ENCODE peak calls at places on chromosomes 11 and 22, in ten cellular contexts. A is aorta; T is left lung; K is CD4-positive, CD25-positive, alpha-beta regulatory T cell; W is lung; Q is upper lobe of left lung; B is pancreas; F is right lobe of liver; U is psoas muscle; N is HCT116. X is an unnamed sample.

GRCh38 chr22:36163497-36163896 is 2.9 kb upstream of the APOL3 start:
- ATAC-seq in A (no peak), T (no peak), K (no peak), W (no peak), Q (no peak), B (no peak), F (no peak), U (no peak), N (no peak), X (no peak)

GRCh38 chr11:74069146-74070046 is 60.5 kb upstream of the UCP3 start:
- ATAC-seq in A (no peak), T (peak), K (no peak), W (no peak), Q (no peak), B (peak), F (no peak), U (peak), N (no peak), X (no peak)

GRCh38 chr22:27084130-27084529 is 426.7 kb downstream of the MIAT start:
- ATAC-seq in A (no peak), T (no peak), K (no peak), W (no peak), Q (no peak), B (no peak), F (no peak), U (no peak), N (no peak), X (peak)

GRCh38 chr11:62391642-62392425 is 27.0 kb upstream of the SCGB1A1 start:
- ATAC-seq in A (no peak), T (no peak), K (no peak), W (no peak), Q (no peak), B (no peak), F (no peak), U (no peak), N (no peak), X (no peak)

GRCh38 chr11:74650498-74650897 is 58.1 kb downstream of the POLD3 start:
- ATAC-seq in A (no peak), T (peak), K (no peak), W (no peak), Q (peak), B (peak), F (no peak), U (peak), N (no peak), X (peak)

GRCh38 chr22:30266445-30267381 is at the start of gene OSM:
- ATAC-seq in A (peak), T (peak), K (peak), W (peak), Q (peak), B (peak), F (peak), U (no peak), N (no peak), X (no peak)

GRCh38 chr11:68828957-68829356 is 12.8 kb downstream of the CPT1A start:
- ATAC-seq in A (no peak), T (no peak), K (no peak), W (no peak), Q (no peak), B (no peak), F (no peak), U (no peak), N (no peak), X (no peak)

GRCh38 chr22:39234867-39235687 is 9.7 kb downstream of the PDGFB start:
- ATAC-seq in A (peak), T (peak), K (no peak), W (no peak), Q (no peak), B (peak), F (peak), U (peak), N (peak), X (peak)

GRCh38 chr22:18077639-18078328 is at the start of gene PEX26:
- ATAC-seq in A (peak), T (peak), K (peak), W (peak), Q (peak), B (peak), F (peak), U (peak), N (peak), X (peak)

GRCh38 chr22:19971276-19972124 is 29.9 kb upstream of the TXNRD2 start:
- ATAC-seq in A (no peak), T (peak), K (peak), W (no peak), Q (no peak), B (peak), F (peak), U (no peak), N (no peak), X (no peak)

GRCh38 chr11:23134627-23135026 is 274.4 kb upstream of the CCDC179 start:
- ATAC-seq in A (peak), T (no peak), K (no peak), W (no peak), Q (no peak), B (no peak), F (no peak), U (no peak), N (no peak), X (no peak)

GRCh38 chr22:24437820-24438328 is 10.5 kb downstream of the ADORA2A start:
- ATAC-seq in A (no peak), T (no peak), K (no peak), W (no peak), Q (no peak), B (no peak), F (no peak), U (no peak), N (peak), X (no peak)

GRCh38 chr22:43743131-43743530 is 69.0 kb downstream of the EFCAB6 start:
- ATAC-seq in A (no peak), T (no peak), K (no peak), W (no peak), Q (no peak), B (no peak), F (no peak), U (no peak), N (peak), X (no peak)

GRCh38 chr11:67269401-67270255 is 3.4 kb downstream of the GRK2 start:
- ATAC-seq in A (no peak), T (no peak), K (no peak), W (no peak), Q (no peak), B (no peak), F (no peak), U (no peak), N (no peak), X (no peak)

GRCh38 chr11:78786746-78787145 is 212.1 kb upstream of the NARS2 start:
- ATAC-seq in A (no peak), T (no peak), K (no peak), W (no peak), Q (no peak), B (no peak), F (no peak), U (no peak), N (no peak), X (no peak)

GRCh38 chr11:7451520-7451919 is 33.8 kb upstream of the OLFML1 start:
- ATAC-seq in A (no peak), T (no peak), K (no peak), W (no peak), Q (no peak), B (no peak), F (no peak), U (no peak), N (no peak), X (no peak)

GRCh38 chr22:21000215-21000986 is 1.5 kb downstream of the THAP7 start:
- ATAC-seq in A (no peak), T (no peak), K (no peak), W (no peak), Q (no peak), B (no peak), F (no peak), U (no peak), N (no peak), X (no peak)

GRCh38 chr11:2190670-2191471 is 19.3 kb upstream of the TH start:
- ATAC-seq in A (no peak), T (peak), K (no peak), W (no peak), Q (peak), B (no peak), F (peak), U (no peak), N (no peak), X (no peak)

GRCh38 chr22:21766933-21767462 is 31.4 kb upstream of the YPEL1 start:
- ATAC-seq in A (no peak), T (peak), K (peak), W (no peak), Q (peak), B (peak), F (peak), U (no peak), N (no peak), X (no peak)

GRCh38 chr22:24703101-24703500 is 71.4 kb downstream of the PIWIL3 start:
- ATAC-seq in A (no peak), T (peak), K (no peak), W (no peak), Q (no peak), B (peak), F (peak), U (no peak), N (no peak), X (no peak)

GRCh38 chr22:25546751-25547150 is 17.7 kb upstream of the GRK3 start:
- ATAC-seq in A (no peak), T (peak), K (no peak), W (no peak), Q (peak), B (no peak), F (peak), U (no peak), N (peak), X (no peak)

GRCh38 chr11:68896171-68896959 is 7.3 kb downstream of the MRPL21 start:
- ATAC-seq in A (no peak), T (no peak), K (no peak), W (no peak), Q (no peak), B (no peak), F (no peak), U (no peak), N (no peak), X (no peak)

GRCh38 chr11:64305075-64305690 is at the start of gene ESRRA:
- ATAC-seq in A (peak), T (peak), K (peak), W (peak), Q (peak), B (peak), F (peak), U (peak), N (peak), X (peak)

GRCh38 chr11:112533682-112534081 is 273.0 kb upstream of the PLET1 start:
- ATAC-seq in A (no peak), T (peak), K (no peak), W (no peak), Q (no peak), B (no peak), F (no peak), U (no peak), N (no peak), X (no peak)

GRCh38 chr11:43298397-43298796 is 13.4 kb upstream of the API5 start:
- ATAC-seq in A (no peak), T (no peak), K (no peak), W (no peak), Q (no peak), B (no peak), F (no peak), U (no peak), N (no peak), X (no peak)

DNA sequence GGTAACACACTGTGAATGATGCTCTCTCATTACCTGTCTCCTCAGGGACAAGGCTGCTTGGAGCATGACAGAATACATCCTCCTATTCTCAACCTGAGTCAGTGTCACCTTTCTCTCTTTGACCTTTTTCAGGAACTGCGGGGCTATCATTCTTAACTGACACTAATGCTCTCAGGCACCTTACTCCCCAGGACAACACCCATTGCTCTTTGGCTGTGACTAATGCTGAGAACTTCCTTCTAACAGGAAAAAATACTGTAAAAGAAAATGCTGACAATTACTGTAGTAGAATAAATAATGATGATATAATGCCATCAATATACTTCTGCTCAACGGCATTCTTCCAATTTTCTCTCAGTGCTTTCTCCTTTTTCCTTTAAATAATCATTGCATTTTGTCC is 2082.7 kb upstream of the RAG2 start:
- ATAC-seq in A (no peak), T (no peak), K (no peak), W (no peak), Q (no peak), B (no peak), F (no peak), U (no peak), N (no peak), X (no peak)
- H3K27ac ChIP-seq in A (no peak), T (no peak), K (no peak), W (no peak), Q (no peak), B (no peak), F (no peak), U (no peak), N (no peak), X (no peak)

DNA sequence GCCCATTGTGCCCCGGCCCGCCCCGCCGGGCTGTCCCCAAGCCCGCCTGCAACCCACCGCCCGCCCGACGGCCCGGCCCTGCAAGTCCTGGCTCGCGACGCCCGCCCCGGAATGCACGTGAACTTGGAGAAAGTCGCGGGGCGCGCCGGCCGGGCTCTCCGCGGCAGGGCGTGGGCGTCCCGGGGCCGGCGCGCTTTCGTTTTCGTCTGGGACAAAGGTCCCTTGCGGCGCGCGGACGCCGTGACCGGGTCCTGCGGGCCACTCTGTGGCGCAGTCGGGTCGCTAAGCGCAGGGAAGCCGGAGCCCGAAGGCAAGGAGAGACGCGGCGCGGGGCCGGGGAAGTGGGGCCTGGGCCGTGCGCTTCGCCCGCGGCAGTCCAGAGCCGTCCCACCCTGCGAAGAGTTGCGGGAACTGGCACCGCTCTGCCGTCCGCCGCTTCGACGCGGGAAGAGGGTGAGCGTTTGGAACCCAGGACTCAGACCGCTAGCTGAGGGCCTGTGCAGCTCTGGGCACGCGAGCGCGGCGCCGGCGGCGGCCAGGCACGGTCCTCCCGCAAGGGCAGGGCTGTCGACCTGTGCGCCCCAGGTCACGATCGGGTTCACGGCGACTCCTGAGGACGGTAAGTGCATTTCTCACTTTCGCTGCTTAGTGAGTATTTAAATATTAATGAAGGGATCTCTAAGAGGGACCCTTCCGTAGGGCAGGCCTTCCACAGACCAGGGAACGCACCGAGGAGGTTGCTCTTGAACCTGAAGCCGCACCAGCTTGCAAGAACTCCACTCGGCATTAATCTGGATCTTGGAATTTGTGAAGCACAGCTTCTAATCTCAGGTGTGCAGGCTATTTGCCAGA is 78.1 kb upstream of the PPARA start:
- ATAC-seq in A (no peak), T (peak), K (peak), W (peak), Q (peak), B (peak), F (peak), U (peak), N (no peak), X (no peak)
- H3K27ac ChIP-seq in A (peak), T (peak), K (no peak), W (peak), Q (peak), B (peak), F (peak), U (peak), N (peak), X (peak)

DNA sequence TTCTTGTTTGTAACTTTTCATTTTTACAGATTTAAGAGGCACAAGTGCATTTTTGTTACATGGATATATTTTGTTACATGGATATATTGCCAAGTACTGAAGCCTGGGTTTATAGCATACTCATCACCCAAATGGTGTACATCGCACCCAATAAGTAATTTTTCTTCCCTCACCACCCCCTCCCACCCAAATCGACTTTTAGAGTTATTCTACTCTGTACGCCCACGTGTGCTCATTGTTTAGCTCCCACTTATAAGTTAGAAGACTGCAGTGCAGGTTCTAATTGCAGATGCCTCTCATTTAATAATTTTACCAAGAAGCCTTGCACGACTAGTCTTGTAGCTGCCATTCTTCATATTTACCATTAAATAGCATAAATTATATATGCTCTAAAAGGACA is 20.5 kb upstream of the VWA5A start:
- ATAC-seq in A (no peak), T (no peak), K (no peak), W (no peak), Q (no peak), B (no peak), F (no peak), U (no peak), N (no peak), X (no peak)
- H3K27ac ChIP-seq in A (no peak), T (no peak), K (no peak), W (no peak), Q (no peak), B (no peak), F (no peak), U (no peak), N (no peak), X (no peak)

GRCh38 chr11:47390084-47390760 is 11.9 kb upstream of the SPI1 start:
- ATAC-seq in A (no peak), T (no peak), K (no peak), W (no peak), Q (no peak), B (no peak), F (no peak), U (no peak), N (no peak), X (no peak)

GRCh38 chr11:47391711-47392432 is 13.5 kb upstream of the SPI1 start:
- ATAC-seq in A (no peak), T (no peak), K (no peak), W (no peak), Q (no peak), B (no peak), F (no peak), U (no peak), N (no peak), X (no peak)

GRCh38 chr11:47392546-47393162 is 14.3 kb upstream of the SPI1 start:
- ATAC-seq in A (no peak), T (no peak), K (no peak), W (no peak), Q (no peak), B (no peak), F (no peak), U (no peak), N (no peak), X (no peak)

GRCh38 chr11:47389577-47390072 is 11.3 kb upstream of the SPI1 start:
- ATAC-seq in A (no peak), T (no peak), K (no peak), W (no peak), Q (no peak), B (no peak), F (no peak), U (no peak), N (no peak), X (no peak)

DNA sequence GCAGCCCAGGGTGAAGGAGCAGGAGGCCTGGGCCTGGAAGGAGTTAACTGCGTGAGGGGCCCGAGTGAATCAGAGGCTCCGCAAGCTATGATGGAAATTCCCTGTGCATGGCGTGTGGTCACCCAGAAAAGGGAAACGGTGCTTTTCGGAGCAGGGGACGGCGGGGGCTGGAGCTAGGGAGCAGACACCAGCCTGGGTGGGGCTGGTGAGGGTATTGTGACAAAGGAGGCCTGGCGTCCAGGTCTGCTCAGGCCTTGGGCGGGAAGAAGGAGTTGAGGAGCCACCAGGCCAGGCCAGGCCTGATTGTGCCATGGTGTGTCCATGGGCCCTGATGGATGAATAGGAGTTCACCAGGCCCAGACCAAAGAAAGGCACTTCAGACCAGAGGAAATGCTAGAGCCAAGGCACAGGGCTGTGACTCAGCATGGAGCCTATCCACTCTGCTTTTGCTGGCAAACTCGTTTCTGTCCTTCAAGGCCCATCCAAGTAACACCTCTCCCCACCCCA is 12.8 kb upstream of the SPI1 start:
- ATAC-seq in A (no peak), T (peak), K (no peak), W (no peak), Q (peak), B (peak), F (peak), U (no peak), N (no peak), X (no peak)
- H3K27ac ChIP-seq in A (no peak), T (peak), K (no peak), W (peak), Q (peak), B (no peak), F (peak), U (no peak), N (no peak), X (peak)

DNA sequence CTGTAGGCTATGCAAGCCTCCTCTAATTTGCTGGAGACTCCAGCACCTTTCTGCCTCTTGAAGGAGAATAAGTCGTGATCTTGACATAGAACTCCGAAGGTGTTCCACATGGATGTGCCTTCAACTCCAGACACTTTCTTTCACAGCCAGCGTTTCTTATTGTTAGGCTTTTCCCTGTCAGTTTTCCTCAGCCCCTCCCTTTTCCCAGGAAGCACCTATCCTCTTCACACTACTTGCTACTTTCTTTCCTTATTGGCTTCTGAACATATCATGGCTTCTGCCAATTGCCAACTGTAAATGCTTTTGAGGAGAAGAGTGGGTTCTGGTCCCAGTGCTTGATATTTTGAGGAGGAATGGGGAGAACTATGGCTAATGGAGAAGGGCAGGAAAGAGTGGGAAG is 216.3 kb upstream of the PGR start:
- ATAC-seq in A (no peak), T (no peak), K (no peak), W (no peak), Q (no peak), B (no peak), F (no peak), U (no peak), N (no peak), X (no peak)
- H3K27ac ChIP-seq in A (no peak), T (no peak), K (no peak), W (no peak), Q (no peak), B (no peak), F (no peak), U (no peak), N (no peak), X (no peak)